ENCODE peak calls at places on chromosomes 11 and 22, in seven cellular contexts. F, A, J, N, L, Z and D are unnamed samples.

GRCh38 chr11:24932110-24933000 is 435.5 kb downstream of the LUZP2 start:
- DNase-seq in N (peak; percentile 42), F (no peak), J (peak; percentile 50), L (no peak), Z (no peak), A (no peak), D (no peak)

GRCh38 chr11:57474017-57474750 is 13.9 kb downstream of the RTN4RL2 start:
- DNase-seq in Z (no peak), F (peak; percentile 52), J (no peak), N (no peak), L (no peak), A (no peak), D (no peak)

GRCh38 chr11:19400296-19400695 is 159.6 kb upstream of the E2F8 start:
- DNase-seq in J (no peak), N (no peak), Z (no peak), F (no peak), L (no peak), A (no peak), D (no peak)

GRCh38 chr11:117179048-117179999 is 781 bp downstream of the SIDT2 start:
- DNase-seq in L (peak; percentile 63), F (peak; percentile 63), Z (peak; percentile 19), A (no peak), J (peak; percentile 63), N (no peak), D (no peak)

GRCh38 chr11:110297726-110298297 is 1.4 kb upstream of the RDX start:
- DNase-seq in N (no peak), F (no peak), L (no peak), Z (no peak), J (no peak), A (no peak), D (no peak)

GRCh38 chr11:69310934-69311766 is 17.2 kb downstream of the MYEOV start:
- DNase-seq in A (no peak), Z (no peak), L (no peak), F (peak; percentile 56), N (no peak), J (no peak), D (no peak)

GRCh38 chr22:33656808-33657628 is 263.3 kb downstream of the LARGE1 start:
- DNase-seq in Z (no peak), A (no peak), N (no peak), L (no peak), F (no peak), J (no peak), D (no peak)

GRCh38 chr11:83140691-83141455 is 16.1 kb upstream of the PCF11 start:
- DNase-seq in J (no peak), A (no peak), Z (no peak), F (no peak), N (no peak), L (no peak), D (no peak)

GRCh38 chr11:19577391-19577831 is 135.2 kb upstream of the NAV2 start:
- DNase-seq in J (no peak), N (no peak), F (no peak), L (peak; percentile 58), A (no peak), Z (no peak), D (no peak)

GRCh38 chr22:43388420-43388851 is 23.4 kb upstream of the MPPED1 start:
- DNase-seq in A (peak; percentile 13), L (peak; percentile 69), J (peak; percentile 71), Z (peak; percentile 61), N (no peak), F (peak; percentile 82), D (peak; percentile 18)

GRCh38 chr11:84558085-84558905 is 1068.8 kb downstream of the DLG2 start:
- DNase-seq in A (no peak), L (peak; percentile 6), F (no peak), N (no peak), Z (no peak), J (peak; percentile 31), D (peak; percentile 33)

GRCh38 chr11:3162410-3163240 is 2.5 kb downstream of the OSBPL5 start:
- DNase-seq in A (no peak), L (no peak), N (no peak), Z (no peak), F (no peak), J (peak; percentile 7), D (no peak)

GRCh38 chr11:26613759-26614158 is 41.7 kb upstream of the MUC15 start:
- DNase-seq in N (no peak), L (no peak), F (no peak), Z (no peak), A (no peak), J (no peak), D (no peak)

GRCh38 chr11:110152199-110152598 is 59.0 kb downstream of the ZC3H12C start:
- DNase-seq in Z (no peak), F (no peak), N (no peak), L (no peak), A (no peak), J (no peak), D (no peak)

GRCh38 chr22:20012741-20013331 is 3.8 kb downstream of the ARVCF start:
- DNase-seq in J (no peak), F (no peak), A (no peak), L (no peak), Z (no peak), N (no peak), D (no peak)

GRCh38 chr11:128473631-128474030 is 113.7 kb downstream of the ETS1 start:
- DNase-seq in F (no peak), L (no peak), J (no peak), A (no peak), N (no peak), Z (no peak), D (no peak)